ENCODE peak calls at places on chromosomes 5 and 9, in six cellular contexts. One of them, this sample, is unnamed.

GRCh38 chr5:57598756-57599155 is 116.1 kb upstream of the ACTBL2 start:
- DNase-seq in psoas muscle: no peak
- DNase-seq in CD4-positive, CD25-positive, alpha-beta regulatory T cell: no peak
- DNase-seq in tibial nerve: no peak
- DNase-seq in NCI-H2171 treated with DMSO at 0.1 percent for 48 hours: no peak
- DNase-seq in activated effector memory CD4-positive, alpha-beta T cell treated with Interleukin-2 at 50 U/mL for 16 hours: no peak
- DNase-seq in this sample: no peak

GRCh38 chr5:31495336-31495735 is 36.6 kb downstream of the DROSHA start:
- DNase-seq in tibial nerve: no peak
- DNase-seq in psoas muscle: no peak
- DNase-seq in CD4-positive, CD25-positive, alpha-beta regulatory T cell: no peak
- DNase-seq in NCI-H2171 treated with DMSO at 0.1 percent for 48 hours: no peak
- DNase-seq in activated effector memory CD4-positive, alpha-beta T cell treated with Interleukin-2 at 50 U/mL for 16 hours: no peak
- DNase-seq in this sample: no peak

GRCh38 chr9:129910628-129911567 is 75.6 kb downstream of the USP20 start:
- DNase-seq in tibial nerve: peak
- DNase-seq in activated effector memory CD4-positive, alpha-beta T cell treated with Interleukin-2 at 50 U/mL for 16 hours: no peak
- DNase-seq in NCI-H2171 treated with DMSO at 0.1 percent for 48 hours: no peak
- DNase-seq in psoas muscle: no peak
- DNase-seq in CD4-positive, CD25-positive, alpha-beta regulatory T cell: no peak
- DNase-seq in this sample: peak

GRCh38 chr5:165594693-165595092 is 2089.3 kb downstream of the MAT2B start:
- DNase-seq in tibial nerve: no peak
- DNase-seq in CD4-positive, CD25-positive, alpha-beta regulatory T cell: no peak
- DNase-seq in activated effector memory CD4-positive, alpha-beta T cell treated with Interleukin-2 at 50 U/mL for 16 hours: no peak
- DNase-seq in psoas muscle: no peak
- DNase-seq in NCI-H2171 treated with DMSO at 0.1 percent for 48 hours: no peak
- DNase-seq in this sample: no peak

GRCh38 chr5:2603176-2603575 is 148.3 kb downstream of the IRX2 start:
- DNase-seq in tibial nerve: no peak
- DNase-seq in psoas muscle: no peak
- DNase-seq in activated effector memory CD4-positive, alpha-beta T cell treated with Interleukin-2 at 50 U/mL for 16 hours: no peak
- DNase-seq in CD4-positive, CD25-positive, alpha-beta regulatory T cell: no peak
- DNase-seq in NCI-H2171 treated with DMSO at 0.1 percent for 48 hours: no peak
- DNase-seq in this sample: no peak

GRCh38 chr5:176810687-176811501 is 535 bp downstream of the UNC5A start:
- DNase-seq in psoas muscle: no peak
- DNase-seq in tibial nerve: no peak
- DNase-seq in CD4-positive, CD25-positive, alpha-beta regulatory T cell: no peak
- DNase-seq in NCI-H2171 treated with DMSO at 0.1 percent for 48 hours: no peak
- DNase-seq in activated effector memory CD4-positive, alpha-beta T cell treated with Interleukin-2 at 50 U/mL for 16 hours: no peak
- DNase-seq in this sample: no peak

GRCh38 chr5:149297340-149298023 is 25.8 kb downstream of the AFAP1L1 start:
- DNase-seq in psoas muscle: no peak
- DNase-seq in NCI-H2171 treated with DMSO at 0.1 percent for 48 hours: peak
- DNase-seq in CD4-positive, CD25-positive, alpha-beta regulatory T cell: no peak
- DNase-seq in activated effector memory CD4-positive, alpha-beta T cell treated with Interleukin-2 at 50 U/mL for 16 hours: no peak
- DNase-seq in tibial nerve: no peak
- DNase-seq in this sample: no peak

GRCh38 chr5:34007116-34007674 is 655 bp downstream of the AMACR start:
- DNase-seq in activated effector memory CD4-positive, alpha-beta T cell treated with Interleukin-2 at 50 U/mL for 16 hours: no peak
- DNase-seq in tibial nerve: no peak
- DNase-seq in CD4-positive, CD25-positive, alpha-beta regulatory T cell: no peak
- DNase-seq in psoas muscle: no peak
- DNase-seq in NCI-H2171 treated with DMSO at 0.1 percent for 48 hours: no peak
- DNase-seq in this sample: no peak

GRCh38 chr5:79512692-79513518 is 1.0 kb downstream of the HOMER1 start:
- DNase-seq in tibial nerve: no peak
- DNase-seq in NCI-H2171 treated with DMSO at 0.1 percent for 48 hours: peak
- DNase-seq in activated effector memory CD4-positive, alpha-beta T cell treated with Interleukin-2 at 50 U/mL for 16 hours: no peak
- DNase-seq in CD4-positive, CD25-positive, alpha-beta regulatory T cell: peak
- DNase-seq in psoas muscle: no peak
- DNase-seq in this sample: no peak

This sample was measured in aorta.